ENCODE peak calls at places on chromosomes 6 and 20, in eight cellular contexts. R is SK-MEL-5; X is GM23248; Q is NCI-H748 treated with DMSO at 0.1 percent for 48 hours; K is CD8-positive, alpha-beta memory T cell; V is stimulated activated CD8-positive, alpha-beta memory T cell treated with anti-CD3 and anti-CD28 coated beads, Interleukin-4, amount 100 ng/mL, for 1 hour; A is GM23338; S is activated T-cell treated with anti-CD3 and anti-CD28 coated beads, Interleukin-2, amount 50 U/mL, for 72 hours. H is an unnamed sample.

GRCh38 chr6:125269328-125269985 is 32.3 kb downstream of the HDDC2 start:
- DNase-seq in K (no peak), X (no peak), Q (no peak), A (no peak), R (no peak), V (no peak), S (no peak), H (no peak)

GRCh38 chr6:35149891-35150566 is 8.9 kb upstream of the TCP11 start:
- DNase-seq in Q (no peak), R (no peak), X (no peak), V (no peak), S (no peak), A (no peak), K (no peak), H (no peak)

GRCh38 chr20:31945790-31946189 is 6.1 kb downstream of the PDRG1 start:
- DNase-seq in R (no peak), A (no peak), Q (no peak), K (no peak), S (no peak), V (no peak), X (peak), H (no peak)

GRCh38 chr20:24651171-24651972 is 181.9 kb downstream of the SYNDIG1 start:
- DNase-seq in R (no peak), V (no peak), A (no peak), S (no peak), Q (no peak), K (no peak), X (peak), H (peak)

GRCh38 chr6:26569433-26569764 is 27.4 kb upstream of the ABT1 start:
- DNase-seq in K (no peak), S (no peak), R (no peak), Q (no peak), A (no peak), V (no peak), X (no peak), H (no peak)

GRCh38 chr6:138592698-138593097 is 93.4 kb upstream of the NHSL1 start:
- DNase-seq in Q (no peak), S (no peak), V (no peak), A (no peak), K (no peak), R (no peak), X (no peak), H (no peak)

GRCh38 chr20:60694763-60695162 is 557.3 kb upstream of the CDH4 start:
- DNase-seq in A (no peak), R (no peak), Q (no peak), V (no peak), K (no peak), X (peak), S (peak), H (no peak)

GRCh38 chr6:168885741-168886140 is 367.9 kb downstream of the THBS2 start:
- DNase-seq in S (no peak), R (no peak), Q (no peak), A (no peak), V (no peak), K (no peak), X (no peak), H (no peak)

GRCh38 chr6:161607696-161608297 is 333.9 kb upstream of the AGPAT4 start:
- DNase-seq in A (no peak), X (no peak), Q (no peak), S (no peak), K (no peak), R (no peak), V (no peak), H (no peak)

H was measured in fibroblast of the conjunctiva.